ENCODE peak calls at places on chromosome 5, in four cellular contexts. One of them, this sample, is unnamed.

GRCh38 chr5:65837139-65837538 is 89.2 kb upstream of the ERBIN start:
- DNase-seq in C1 segment of cervical spinal cord: no peak
- DNase-seq in SK-MEL-5: no peak
- DNase-seq in central memory CD4-positive, alpha-beta T cell: no peak
- DNase-seq in this sample: no peak

GRCh38 chr5:92242170-92242569 is 859.1 kb upstream of the ARRDC3 start:
- DNase-seq in C1 segment of cervical spinal cord: no peak
- DNase-seq in SK-MEL-5: no peak
- DNase-seq in central memory CD4-positive, alpha-beta T cell: no peak
- DNase-seq in this sample: no peak

GRCh38 chr5:174816858-174817257 is 92.5 kb downstream of the MSX2 start:
- DNase-seq in C1 segment of cervical spinal cord: no peak
- DNase-seq in SK-MEL-5: peak; percentile 28
- DNase-seq in central memory CD4-positive, alpha-beta T cell: no peak
- DNase-seq in this sample: no peak

GRCh38 chr5:133257977-133258376 is 206.2 kb downstream of the HSPA4 start:
- DNase-seq in C1 segment of cervical spinal cord: no peak
- DNase-seq in SK-MEL-5: no peak
- DNase-seq in central memory CD4-positive, alpha-beta T cell: no peak
- DNase-seq in this sample: no peak

GRCh38 chr5:68456756-68457217 is 241.2 kb downstream of the PIK3R1 start:
- DNase-seq in C1 segment of cervical spinal cord: no peak
- DNase-seq in SK-MEL-5: no peak
- DNase-seq in central memory CD4-positive, alpha-beta T cell: no peak
- DNase-seq in this sample: no peak

GRCh38 chr5:179152941-179153340 is 92.8 kb downstream of the ZNF354C start:
- DNase-seq in C1 segment of cervical spinal cord: no peak
- DNase-seq in SK-MEL-5: no peak
- DNase-seq in central memory CD4-positive, alpha-beta T cell: no peak
- DNase-seq in this sample: peak; percentile 24

GRCh38 chr5:176492431-176492830 is 44.2 kb downstream of the FAF2 start:
- DNase-seq in C1 segment of cervical spinal cord: no peak
- DNase-seq in SK-MEL-5: no peak
- DNase-seq in central memory CD4-positive, alpha-beta T cell: no peak
- DNase-seq in this sample: no peak

GRCh38 chr5:143806568-143806967 is 5.4 kb upstream of the HMHB1 start:
- DNase-seq in C1 segment of cervical spinal cord: no peak
- DNase-seq in SK-MEL-5: no peak
- DNase-seq in central memory CD4-positive, alpha-beta T cell: no peak
- DNase-seq in this sample: no peak

GRCh38 chr5:142235050-142235797 is 89.6 kb downstream of the SPRY4 start:
- DNase-seq in C1 segment of cervical spinal cord: no peak
- DNase-seq in SK-MEL-5: no peak
- DNase-seq in central memory CD4-positive, alpha-beta T cell: no peak
- DNase-seq in this sample: no peak

GRCh38 chr5:1737790-1738405 is 61.7 kb downstream of the MRPL36 start:
- DNase-seq in C1 segment of cervical spinal cord: no peak
- DNase-seq in SK-MEL-5: peak; percentile 76
- DNase-seq in central memory CD4-positive, alpha-beta T cell: peak; percentile 37
- DNase-seq in this sample: no peak

GRCh38 chr5:2732004-2732403 is 19.5 kb downstream of the IRX2 start:
- DNase-seq in C1 segment of cervical spinal cord: no peak
- DNase-seq in SK-MEL-5: no peak
- DNase-seq in central memory CD4-positive, alpha-beta T cell: no peak
- DNase-seq in this sample: no peak

GRCh38 chr5:76175821-76176403 is 92.7 kb downstream of the SV2C start:
- DNase-seq in C1 segment of cervical spinal cord: no peak
- DNase-seq in SK-MEL-5: no peak
- DNase-seq in central memory CD4-positive, alpha-beta T cell: peak; percentile 19
- DNase-seq in this sample: no peak

GRCh38 chr5:170986598-170986997 is 124.8 kb downstream of the RANBP17 start:
- DNase-seq in C1 segment of cervical spinal cord: no peak
- DNase-seq in SK-MEL-5: peak; percentile 57
- DNase-seq in central memory CD4-positive, alpha-beta T cell: no peak
- DNase-seq in this sample: no peak

GRCh38 chr5:51843893-51844292 is 460.6 kb downstream of the ISL1 start:
- DNase-seq in C1 segment of cervical spinal cord: no peak
- DNase-seq in SK-MEL-5: no peak
- DNase-seq in central memory CD4-positive, alpha-beta T cell: no peak
- DNase-seq in this sample: no peak

GRCh38 chr5:133066045-133066444 is 14.2 kb downstream of the HSPA4 start:
- DNase-seq in C1 segment of cervical spinal cord: no peak
- DNase-seq in SK-MEL-5: no peak
- DNase-seq in central memory CD4-positive, alpha-beta T cell: no peak
- DNase-seq in this sample: no peak

GRCh38 chr5:69493235-69493925 is 790 bp downstream of the OCLN start:
- DNase-seq in C1 segment of cervical spinal cord: no peak
- DNase-seq in SK-MEL-5: peak; percentile 32
- DNase-seq in central memory CD4-positive, alpha-beta T cell: no peak
- DNase-seq in this sample: peak; percentile 48

GRCh38 chr5:93589812-93590215 is 6.8 kb downstream of the NR2F1 start:
- DNase-seq in C1 segment of cervical spinal cord: no peak
- DNase-seq in SK-MEL-5: no peak
- DNase-seq in central memory CD4-positive, alpha-beta T cell: no peak
- DNase-seq in this sample: peak; percentile 41

GRCh38 chr5:38094889-38095288 is 163.5 kb upstream of the EGFLAM start:
- DNase-seq in C1 segment of cervical spinal cord: no peak
- DNase-seq in SK-MEL-5: no peak
- DNase-seq in central memory CD4-positive, alpha-beta T cell: no peak
- DNase-seq in this sample: no peak

GRCh38 chr5:6256901-6257300 is 121.4 kb downstream of the MED10 start:
- DNase-seq in C1 segment of cervical spinal cord: no peak
- DNase-seq in SK-MEL-5: no peak
- DNase-seq in central memory CD4-positive, alpha-beta T cell: no peak
- DNase-seq in this sample: no peak

GRCh38 chr5:13081116-13081515 is 863.4 kb downstream of the DNAH5 start:
- DNase-seq in C1 segment of cervical spinal cord: no peak
- DNase-seq in SK-MEL-5: no peak
- DNase-seq in central memory CD4-positive, alpha-beta T cell: no peak
- DNase-seq in this sample: no peak

GRCh38 chr5:59161206-59162105 is 578.6 kb downstream of the RAB3C start:
- DNase-seq in C1 segment of cervical spinal cord: no peak
- DNase-seq in SK-MEL-5: no peak
- DNase-seq in central memory CD4-positive, alpha-beta T cell: peak; percentile 59
- DNase-seq in this sample: no peak

GRCh38 chr5:139806111-139806510 is 10.5 kb downstream of the PSD2 start:
- DNase-seq in C1 segment of cervical spinal cord: no peak
- DNase-seq in SK-MEL-5: no peak
- DNase-seq in central memory CD4-positive, alpha-beta T cell: no peak
- DNase-seq in this sample: no peak

GRCh38 chr5:11251242-11251641 is 490.2 kb upstream of the DAP start:
- DNase-seq in C1 segment of cervical spinal cord: no peak
- DNase-seq in SK-MEL-5: no peak
- DNase-seq in central memory CD4-positive, alpha-beta T cell: no peak
- DNase-seq in this sample: no peak

GRCh38 chr5:67640011-67640410 is 443.4 kb upstream of the CD180 start:
- DNase-seq in C1 segment of cervical spinal cord: no peak
- DNase-seq in SK-MEL-5: no peak
- DNase-seq in central memory CD4-positive, alpha-beta T cell: no peak
- DNase-seq in this sample: peak; percentile 53

GRCh38 chr5:87845734-87846133 is 422.9 kb downstream of the TMEM161B start:
- DNase-seq in C1 segment of cervical spinal cord: no peak
- DNase-seq in SK-MEL-5: no peak
- DNase-seq in central memory CD4-positive, alpha-beta T cell: no peak
- DNase-seq in this sample: no peak

GRCh38 chr5:158658439-158659230 is 441.1 kb downstream of the EBF1 start:
- DNase-seq in C1 segment of cervical spinal cord: no peak
- DNase-seq in SK-MEL-5: no peak
- DNase-seq in central memory CD4-positive, alpha-beta T cell: no peak
- DNase-seq in this sample: no peak

GRCh38 chr5:104363567-104363966 is 801.0 kb upstream of the NUDT12 start:
- DNase-seq in C1 segment of cervical spinal cord: no peak
- DNase-seq in SK-MEL-5: peak; percentile 20
- DNase-seq in central memory CD4-positive, alpha-beta T cell: no peak
- DNase-seq in this sample: no peak

GRCh38 chr5:148012806-148013205 is 51.0 kb upstream of the SPINK5 start:
- DNase-seq in C1 segment of cervical spinal cord: no peak
- DNase-seq in SK-MEL-5: no peak
- DNase-seq in central memory CD4-positive, alpha-beta T cell: no peak
- DNase-seq in this sample: no peak